ENCODE peak calls at places on chromosomes 16 and 17, in eight cellular contexts. One of them, this sample, is unnamed.

GRCh38 chr16:74718741-74719610 is 18.3 kb upstream of the MLKL start:
- DNase-seq in PC-3: no peak
- DNase-seq in mesothelial cell of epicardium: no peak
- DNase-seq in Panc1: no peak
- DNase-seq in NCI-H345: no peak
- DNase-seq in HFF-Myc: no peak
- DNase-seq in activated CD4-positive, alpha-beta memory T cell treated with anti-CD3 and anti-CD28 coated beads for 36 hours: no peak
- DNase-seq in NCI-H1105 treated with DMSO at 0.1 percent for 48 hours: no peak
- DNase-seq in this sample: no peak

GRCh38 chr17:81119223-81120148 is 45.8 kb upstream of the PVALEF start:
- DNase-seq in NCI-H1105 treated with DMSO at 0.1 percent for 48 hours: peak; percentile 89
- DNase-seq in activated CD4-positive, alpha-beta memory T cell treated with anti-CD3 and anti-CD28 coated beads for 36 hours: peak; percentile 93
- DNase-seq in PC-3: peak; percentile 98
- DNase-seq in mesothelial cell of epicardium: peak; percentile 90
- DNase-seq in HFF-Myc: peak; percentile 50
- DNase-seq in NCI-H345: peak; percentile 100
- DNase-seq in Panc1: peak; percentile 78
- DNase-seq in this sample: peak; percentile 98

GRCh38 chr16:56477096-56477878 is 25.9 kb downstream of the OGFOD1 start:
- DNase-seq in mesothelial cell of epicardium: no peak
- DNase-seq in NCI-H1105 treated with DMSO at 0.1 percent for 48 hours: no peak
- DNase-seq in HFF-Myc: peak; percentile 66
- DNase-seq in NCI-H345: no peak
- DNase-seq in PC-3: peak; percentile 66
- DNase-seq in activated CD4-positive, alpha-beta memory T cell treated with anti-CD3 and anti-CD28 coated beads for 36 hours: peak; percentile 35
- DNase-seq in Panc1: peak; percentile 17
- DNase-seq in this sample: peak; percentile 73

GRCh38 chr17:40218740-40219072 is 398 bp upstream of the WIPF2 start:
- DNase-seq in PC-3: peak; percentile 13
- DNase-seq in activated CD4-positive, alpha-beta memory T cell treated with anti-CD3 and anti-CD28 coated beads for 36 hours: peak; percentile 85
- DNase-seq in NCI-H345: peak; percentile 74
- DNase-seq in HFF-Myc: peak; percentile 54
- DNase-seq in NCI-H1105 treated with DMSO at 0.1 percent for 48 hours: peak; percentile 74
- DNase-seq in mesothelial cell of epicardium: peak; percentile 32
- DNase-seq in Panc1: no peak
- DNase-seq in this sample: peak; percentile 67

GRCh38 chr17:48406936-48407567 is 23.0 kb downstream of the SKAP1 start:
- DNase-seq in mesothelial cell of epicardium: no peak
- DNase-seq in Panc1: no peak
- DNase-seq in activated CD4-positive, alpha-beta memory T cell treated with anti-CD3 and anti-CD28 coated beads for 36 hours: no peak
- DNase-seq in HFF-Myc: no peak
- DNase-seq in NCI-H345: no peak
- DNase-seq in PC-3: no peak
- DNase-seq in NCI-H1105 treated with DMSO at 0.1 percent for 48 hours: no peak
- DNase-seq in this sample: no peak

GRCh38 chr16:90061437-90061836 is 15.7 kb downstream of the PRDM7 start:
- DNase-seq in mesothelial cell of epicardium: no peak
- DNase-seq in NCI-H1105 treated with DMSO at 0.1 percent for 48 hours: no peak
- DNase-seq in HFF-Myc: no peak
- DNase-seq in Panc1: no peak
- DNase-seq in NCI-H345: no peak
- DNase-seq in PC-3: no peak
- DNase-seq in activated CD4-positive, alpha-beta memory T cell treated with anti-CD3 and anti-CD28 coated beads for 36 hours: no peak
- DNase-seq in this sample: no peak

GRCh38 chr16:63776034-63776433 is 1345.8 kb downstream of the CDH11 start:
- DNase-seq in NCI-H345: no peak
- DNase-seq in activated CD4-positive, alpha-beta memory T cell treated with anti-CD3 and anti-CD28 coated beads for 36 hours: no peak
- DNase-seq in Panc1: no peak
- DNase-seq in HFF-Myc: no peak
- DNase-seq in NCI-H1105 treated with DMSO at 0.1 percent for 48 hours: no peak
- DNase-seq in PC-3: no peak
- DNase-seq in mesothelial cell of epicardium: no peak
- DNase-seq in this sample: no peak

GRCh38 chr17:82875418-82875856 is 35.6 kb upstream of the ZNF750 start:
- DNase-seq in PC-3: no peak
- DNase-seq in HFF-Myc: no peak
- DNase-seq in activated CD4-positive, alpha-beta memory T cell treated with anti-CD3 and anti-CD28 coated beads for 36 hours: no peak
- DNase-seq in NCI-H1105 treated with DMSO at 0.1 percent for 48 hours: no peak
- DNase-seq in mesothelial cell of epicardium: no peak
- DNase-seq in NCI-H345: peak; percentile 66
- DNase-seq in Panc1: no peak
- DNase-seq in this sample: peak; percentile 94

GRCh38 chr17:37081287-37081686 is 132.5 kb downstream of the AATF start:
- DNase-seq in PC-3: no peak
- DNase-seq in NCI-H1105 treated with DMSO at 0.1 percent for 48 hours: no peak
- DNase-seq in activated CD4-positive, alpha-beta memory T cell treated with anti-CD3 and anti-CD28 coated beads for 36 hours: no peak
- DNase-seq in NCI-H345: no peak
- DNase-seq in HFF-Myc: no peak
- DNase-seq in Panc1: no peak
- DNase-seq in mesothelial cell of epicardium: no peak
- DNase-seq in this sample: no peak

GRCh38 chr16:2838928-2839327 is 8.8 kb downstream of the ZG16B start:
- DNase-seq in activated CD4-positive, alpha-beta memory T cell treated with anti-CD3 and anti-CD28 coated beads for 36 hours: peak; percentile 72
- DNase-seq in NCI-H1105 treated with DMSO at 0.1 percent for 48 hours: peak; percentile 7
- DNase-seq in HFF-Myc: peak; percentile 49
- DNase-seq in PC-3: peak; percentile 74
- DNase-seq in NCI-H345: peak; percentile 65
- DNase-seq in mesothelial cell of epicardium: peak; percentile 56
- DNase-seq in Panc1: no peak
- DNase-seq in this sample: peak; percentile 69

GRCh38 chr17:9195961-9196668 is 174.8 kb downstream of the NTN1 start:
- DNase-seq in mesothelial cell of epicardium: no peak
- DNase-seq in activated CD4-positive, alpha-beta memory T cell treated with anti-CD3 and anti-CD28 coated beads for 36 hours: no peak
- DNase-seq in HFF-Myc: no peak
- DNase-seq in NCI-H1105 treated with DMSO at 0.1 percent for 48 hours: no peak
- DNase-seq in Panc1: no peak
- DNase-seq in PC-3: peak; percentile 7
- DNase-seq in NCI-H345: peak; percentile 62
- DNase-seq in this sample: no peak

GRCh38 chr16:30958164-30959083 is 870 bp downstream of the SETD1A start:
- DNase-seq in activated CD4-positive, alpha-beta memory T cell treated with anti-CD3 and anti-CD28 coated beads for 36 hours: no peak
- DNase-seq in mesothelial cell of epicardium: no peak
- DNase-seq in NCI-H345: peak; percentile 74
- DNase-seq in HFF-Myc: no peak
- DNase-seq in Panc1: no peak
- DNase-seq in PC-3: peak; percentile 29
- DNase-seq in NCI-H1105 treated with DMSO at 0.1 percent for 48 hours: peak; percentile 32
- DNase-seq in this sample: peak; percentile 47

GRCh38 chr16:50309156-50309526 is 42.8 kb downstream of the ADCY7 start:
- DNase-seq in PC-3: no peak
- DNase-seq in HFF-Myc: no peak
- DNase-seq in Panc1: no peak
- DNase-seq in mesothelial cell of epicardium: no peak
- DNase-seq in activated CD4-positive, alpha-beta memory T cell treated with anti-CD3 and anti-CD28 coated beads for 36 hours: peak; percentile 5
- DNase-seq in NCI-H345: no peak
- DNase-seq in NCI-H1105 treated with DMSO at 0.1 percent for 48 hours: no peak
- DNase-seq in this sample: no peak

GRCh38 chr16:68040506-68041288 is 17.6 kb downstream of the DUS2 start:
- DNase-seq in NCI-H1105 treated with DMSO at 0.1 percent for 48 hours: peak; percentile 53
- DNase-seq in Panc1: peak; percentile 35
- DNase-seq in HFF-Myc: peak; percentile 16
- DNase-seq in NCI-H345: peak; percentile 69
- DNase-seq in PC-3: peak; percentile 60
- DNase-seq in activated CD4-positive, alpha-beta memory T cell treated with anti-CD3 and anti-CD28 coated beads for 36 hours: peak; percentile 94
- DNase-seq in mesothelial cell of epicardium: peak; percentile 46
- DNase-seq in this sample: peak; percentile 81

GRCh38 chr17:65783845-65784334 is 222.4 kb upstream of the AXIN2 start:
- DNase-seq in PC-3: peak; percentile 98
- DNase-seq in activated CD4-positive, alpha-beta memory T cell treated with anti-CD3 and anti-CD28 coated beads for 36 hours: no peak
- DNase-seq in HFF-Myc: peak; percentile 56
- DNase-seq in NCI-H1105 treated with DMSO at 0.1 percent for 48 hours: no peak
- DNase-seq in mesothelial cell of epicardium: no peak
- DNase-seq in NCI-H345: no peak
- DNase-seq in Panc1: peak; percentile 50
- DNase-seq in this sample: peak; percentile 92

GRCh38 chr17:56667925-56668324 is 74.4 kb downstream of the NOG start:
- DNase-seq in NCI-H345: no peak
- DNase-seq in PC-3: no peak
- DNase-seq in HFF-Myc: no peak
- DNase-seq in mesothelial cell of epicardium: no peak
- DNase-seq in Panc1: no peak
- DNase-seq in activated CD4-positive, alpha-beta memory T cell treated with anti-CD3 and anti-CD28 coated beads for 36 hours: no peak
- DNase-seq in NCI-H1105 treated with DMSO at 0.1 percent for 48 hours: no peak
- DNase-seq in this sample: no peak

GRCh38 chr17:60390881-60391418 is 983 bp downstream of the USP32 start:
- DNase-seq in NCI-H345: no peak
- DNase-seq in HFF-Myc: no peak
- DNase-seq in Panc1: no peak
- DNase-seq in activated CD4-positive, alpha-beta memory T cell treated with anti-CD3 and anti-CD28 coated beads for 36 hours: peak; percentile 42
- DNase-seq in PC-3: peak; percentile 47
- DNase-seq in mesothelial cell of epicardium: no peak
- DNase-seq in NCI-H1105 treated with DMSO at 0.1 percent for 48 hours: peak; percentile 35
- DNase-seq in this sample: peak; percentile 34

GRCh38 chr17:55722742-55723487 is at the start of gene TMEM100:
- DNase-seq in NCI-H1105 treated with DMSO at 0.1 percent for 48 hours: no peak
- DNase-seq in mesothelial cell of epicardium: no peak
- DNase-seq in NCI-H345: no peak
- DNase-seq in PC-3: no peak
- DNase-seq in activated CD4-positive, alpha-beta memory T cell treated with anti-CD3 and anti-CD28 coated beads for 36 hours: no peak
- DNase-seq in Panc1: no peak
- DNase-seq in HFF-Myc: peak; percentile 44
- DNase-seq in this sample: peak; percentile 49

GRCh38 chr16:11353158-11353557 is 7.9 kb downstream of the RMI2 start:
- DNase-seq in Panc1: no peak
- DNase-seq in HFF-Myc: no peak
- DNase-seq in NCI-H1105 treated with DMSO at 0.1 percent for 48 hours: no peak
- DNase-seq in mesothelial cell of epicardium: no peak
- DNase-seq in PC-3: no peak
- DNase-seq in NCI-H345: no peak
- DNase-seq in activated CD4-positive, alpha-beta memory T cell treated with anti-CD3 and anti-CD28 coated beads for 36 hours: no peak
- DNase-seq in this sample: no peak

GRCh38 chr16:8845699-8846298 is 23.0 kb downstream of the CARHSP1 start:
- DNase-seq in mesothelial cell of epicardium: no peak
- DNase-seq in Panc1: no peak
- DNase-seq in HFF-Myc: no peak
- DNase-seq in activated CD4-positive, alpha-beta memory T cell treated with anti-CD3 and anti-CD28 coated beads for 36 hours: no peak
- DNase-seq in PC-3: no peak
- DNase-seq in NCI-H345: no peak
- DNase-seq in NCI-H1105 treated with DMSO at 0.1 percent for 48 hours: no peak
- DNase-seq in this sample: no peak

GRCh38 chr16:10827691-10828341 is 9.2 kb upstream of the TVP23A start:
- DNase-seq in NCI-H1105 treated with DMSO at 0.1 percent for 48 hours: no peak
- DNase-seq in NCI-H345: no peak
- DNase-seq in Panc1: no peak
- DNase-seq in PC-3: peak; percentile 64
- DNase-seq in activated CD4-positive, alpha-beta memory T cell treated with anti-CD3 and anti-CD28 coated beads for 36 hours: no peak
- DNase-seq in mesothelial cell of epicardium: no peak
- DNase-seq in HFF-Myc: peak; percentile 51
- DNase-seq in this sample: peak; percentile 93

GRCh38 chr17:8488931-8489330 is 53.2 kb downstream of the NDEL1 start:
- DNase-seq in Panc1: peak; percentile 25
- DNase-seq in NCI-H345: no peak
- DNase-seq in NCI-H1105 treated with DMSO at 0.1 percent for 48 hours: no peak
- DNase-seq in mesothelial cell of epicardium: no peak
- DNase-seq in HFF-Myc: peak; percentile 91
- DNase-seq in activated CD4-positive, alpha-beta memory T cell treated with anti-CD3 and anti-CD28 coated beads for 36 hours: no peak
- DNase-seq in PC-3: peak; percentile 27
- DNase-seq in this sample: peak; percentile 80

GRCh38 chr17:46771601-46772012 is 46.9 kb downstream of the WNT3 start:
- DNase-seq in HFF-Myc: no peak
- DNase-seq in mesothelial cell of epicardium: no peak
- DNase-seq in Panc1: no peak
- DNase-seq in PC-3: peak; percentile 42
- DNase-seq in activated CD4-positive, alpha-beta memory T cell treated with anti-CD3 and anti-CD28 coated beads for 36 hours: no peak
- DNase-seq in NCI-H345: peak; percentile 11
- DNase-seq in NCI-H1105 treated with DMSO at 0.1 percent for 48 hours: no peak
- DNase-seq in this sample: no peak

GRCh38 chr17:40291311-40291710 is 3.6 kb downstream of the CDC6 start:
- DNase-seq in Panc1: no peak
- DNase-seq in NCI-H1105 treated with DMSO at 0.1 percent for 48 hours: no peak
- DNase-seq in activated CD4-positive, alpha-beta memory T cell treated with anti-CD3 and anti-CD28 coated beads for 36 hours: no peak
- DNase-seq in PC-3: no peak
- DNase-seq in HFF-Myc: no peak
- DNase-seq in mesothelial cell of epicardium: no peak
- DNase-seq in NCI-H345: no peak
- DNase-seq in this sample: no peak

GRCh38 chr16:55641430-55642056 is 14.2 kb upstream of the SLC6A2 start:
- DNase-seq in activated CD4-positive, alpha-beta memory T cell treated with anti-CD3 and anti-CD28 coated beads for 36 hours: no peak
- DNase-seq in PC-3: no peak
- DNase-seq in HFF-Myc: no peak
- DNase-seq in NCI-H345: no peak
- DNase-seq in NCI-H1105 treated with DMSO at 0.1 percent for 48 hours: no peak
- DNase-seq in mesothelial cell of epicardium: no peak
- DNase-seq in Panc1: no peak
- DNase-seq in this sample: no peak

GRCh38 chr16:4733747-4734062 is 366 bp downstream of the ANKS3 start:
- DNase-seq in HFF-Myc: no peak
- DNase-seq in mesothelial cell of epicardium: no peak
- DNase-seq in Panc1: no peak
- DNase-seq in activated CD4-positive, alpha-beta memory T cell treated with anti-CD3 and anti-CD28 coated beads for 36 hours: no peak
- DNase-seq in NCI-H1105 treated with DMSO at 0.1 percent for 48 hours: no peak
- DNase-seq in NCI-H345: no peak
- DNase-seq in PC-3: no peak
- DNase-seq in this sample: no peak

GRCh38 chr16:30437511-30438046 is 7.7 kb upstream of the DCTPP1 start:
- DNase-seq in HFF-Myc: no peak
- DNase-seq in activated CD4-positive, alpha-beta memory T cell treated with anti-CD3 and anti-CD28 coated beads for 36 hours: no peak
- DNase-seq in Panc1: no peak
- DNase-seq in NCI-H345: peak; percentile 95
- DNase-seq in PC-3: peak; percentile 56
- DNase-seq in NCI-H1105 treated with DMSO at 0.1 percent for 48 hours: peak; percentile 1
- DNase-seq in mesothelial cell of epicardium: no peak
- DNase-seq in this sample: no peak

GRCh38 chr16:77564791-77565390 is 130.1 kb upstream of the ADAMTS18 start:
- DNase-seq in PC-3: no peak
- DNase-seq in activated CD4-positive, alpha-beta memory T cell treated with anti-CD3 and anti-CD28 coated beads for 36 hours: no peak
- DNase-seq in Panc1: no peak
- DNase-seq in HFF-Myc: no peak
- DNase-seq in NCI-H1105 treated with DMSO at 0.1 percent for 48 hours: no peak
- DNase-seq in mesothelial cell of epicardium: no peak
- DNase-seq in NCI-H345: no peak
- DNase-seq in this sample: no peak

This sample was measured in MCF 10A.